ENCODE peak calls at places on chromosomes 5 and 9, in four cellular contexts. One of them, this sample, is unnamed.

GRCh38 chr5:79146352-79146751 is 34.7 kb downstream of the BHMT start:
- DNase-seq in HCT116: no peak
- DNase-seq in HepG2: no peak
- DNase-seq in K562: no peak
- DNase-seq in this sample: no peak

GRCh38 chr5:127941646-127942045 is 141.9 kb upstream of the SLC12A2 start:
- DNase-seq in HCT116: no peak
- DNase-seq in HepG2: no peak
- DNase-seq in K562: no peak
- DNase-seq in this sample: no peak

GRCh38 chr5:32109236-32109635 is 64.9 kb downstream of the GOLPH3 start:
- DNase-seq in HCT116: no peak
- DNase-seq in HepG2: no peak
- DNase-seq in K562: no peak
- DNase-seq in this sample: no peak

GRCh38 chr5:103256178-103256577 is 2.4 kb upstream of the MACIR start:
- DNase-seq in HCT116: no peak
- DNase-seq in HepG2: peak
- DNase-seq in K562: peak
- DNase-seq in this sample: no peak

GRCh38 chr9:130680836-130681768 is 12.5 kb upstream of the EXOSC2 start:
- DNase-seq in HCT116: peak
- DNase-seq in HepG2: peak
- DNase-seq in K562: peak
- DNase-seq in this sample: peak

GRCh38 chr5:173010021-173010420 is 26.4 kb downstream of the ATP6V0E1 start:
- DNase-seq in HCT116: no peak
- DNase-seq in HepG2: no peak
- DNase-seq in K562: no peak
- DNase-seq in this sample: no peak

GRCh38 chr5:160001051-160001450 is 7.9 kb upstream of the TTC1 start:
- DNase-seq in HCT116: no peak
- DNase-seq in HepG2: no peak
- DNase-seq in K562: no peak
- DNase-seq in this sample: no peak

GRCh38 chr5:159149085-159149484 is 49.4 kb upstream of the EBF1 start:
- DNase-seq in HCT116: no peak
- DNase-seq in HepG2: no peak
- DNase-seq in K562: no peak
- DNase-seq in this sample: no peak

GRCh38 chr5:72478276-72478675 is 28.9 kb downstream of the ZNF366 start:
- DNase-seq in HCT116: no peak
- DNase-seq in HepG2: no peak
- DNase-seq in K562: no peak
- DNase-seq in this sample: no peak

GRCh38 chr5:92927291-92927778 is 653.7 kb downstream of the NR2F1-AS1 start:
- DNase-seq in HCT116: peak
- DNase-seq in HepG2: peak
- DNase-seq in K562: no peak
- DNase-seq in this sample: no peak

GRCh38 chr9:122100756-122101155 is 7.6 kb upstream of the TTLL11 start:
- DNase-seq in HCT116: no peak
- DNase-seq in HepG2: no peak
- DNase-seq in K562: no peak
- DNase-seq in this sample: no peak
- TF ChIP-seq ELF1 in HCT116: no peak
- TF ChIP-seq ELF1 in HepG2: no peak
- TF ChIP-seq ELF1 in K562: no peak
- TF ChIP-seq ELF1 in this sample: no peak

DNA sequence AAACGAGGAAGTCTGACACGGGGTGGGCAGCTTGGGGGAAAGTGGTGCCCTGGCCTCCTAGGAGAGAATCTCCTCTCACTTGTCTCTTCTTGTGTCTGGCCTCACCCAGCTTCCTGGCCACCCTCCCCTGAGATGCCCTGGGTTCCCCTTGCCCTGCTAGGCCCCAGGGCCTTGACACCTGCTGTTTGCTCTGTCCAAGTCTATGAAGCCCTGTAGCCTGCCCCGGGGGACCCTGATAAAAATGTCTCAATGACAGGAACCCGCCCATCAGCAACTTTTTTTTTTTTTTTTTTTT is 35.0 kb upstream of the SUSD3 start:
- DNase-seq in HCT116: no peak
- DNase-seq in HepG2: no peak
- DNase-seq in K562: no peak
- DNase-seq in this sample: no peak
- TF ChIP-seq ELF1 in HCT116: no peak
- TF ChIP-seq ELF1 in HepG2: no peak
- TF ChIP-seq ELF1 in K562: no peak
- TF ChIP-seq ELF1 in this sample: no peak

DNA sequence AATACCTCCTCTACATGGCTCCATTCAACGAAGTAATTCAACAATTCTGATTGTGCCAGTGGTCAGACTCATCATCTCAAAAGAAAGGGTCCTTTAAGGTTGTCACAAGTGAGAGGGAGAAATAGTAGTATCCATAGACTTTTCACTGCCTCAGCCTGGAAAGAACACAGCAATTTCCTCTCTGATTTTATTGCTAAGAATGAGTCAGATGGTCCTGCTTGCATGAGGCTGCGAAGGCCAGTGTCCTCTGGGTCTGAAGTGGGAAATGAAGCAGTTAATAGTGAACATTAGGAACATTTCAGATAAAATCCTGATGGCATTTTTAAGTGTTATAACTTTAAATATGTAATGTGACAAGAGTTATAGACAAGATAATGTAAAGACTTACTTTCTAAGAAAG is 979.0 kb downstream of the EFNA5 start:
- DNase-seq in HCT116: no peak
- DNase-seq in HepG2: no peak
- DNase-seq in K562: no peak
- DNase-seq in this sample: no peak
- TF ChIP-seq ELF1 in HCT116: no peak
- TF ChIP-seq ELF1 in HepG2: no peak
- TF ChIP-seq ELF1 in K562: no peak
- TF ChIP-seq ELF1 in this sample: no peak

DNA sequence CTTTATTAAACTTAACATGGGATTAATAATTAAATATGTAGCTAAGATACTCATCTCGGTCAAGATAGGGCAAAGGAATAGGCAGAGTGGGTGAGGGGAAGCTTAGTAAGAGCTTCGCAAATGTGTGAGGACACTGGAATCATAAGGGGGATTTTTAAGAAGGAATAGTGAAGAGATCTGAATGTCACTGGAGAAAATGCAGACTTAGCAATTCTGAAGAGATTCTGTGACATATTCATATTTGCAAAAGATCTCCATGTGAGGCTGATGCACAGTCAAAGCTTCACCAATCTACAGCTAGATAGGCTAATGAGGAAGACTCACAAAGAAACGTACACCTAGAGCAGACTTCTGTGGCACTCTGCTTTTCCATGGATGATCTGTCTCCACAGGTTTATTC is 1202.8 kb upstream of the CDH6 start:
- DNase-seq in HCT116: no peak
- DNase-seq in HepG2: no peak
- DNase-seq in K562: no peak
- DNase-seq in this sample: no peak
- TF ChIP-seq ELF1 in HCT116: no peak
- TF ChIP-seq ELF1 in HepG2: no peak
- TF ChIP-seq ELF1 in K562: no peak
- TF ChIP-seq ELF1 in this sample: no peak

DNA sequence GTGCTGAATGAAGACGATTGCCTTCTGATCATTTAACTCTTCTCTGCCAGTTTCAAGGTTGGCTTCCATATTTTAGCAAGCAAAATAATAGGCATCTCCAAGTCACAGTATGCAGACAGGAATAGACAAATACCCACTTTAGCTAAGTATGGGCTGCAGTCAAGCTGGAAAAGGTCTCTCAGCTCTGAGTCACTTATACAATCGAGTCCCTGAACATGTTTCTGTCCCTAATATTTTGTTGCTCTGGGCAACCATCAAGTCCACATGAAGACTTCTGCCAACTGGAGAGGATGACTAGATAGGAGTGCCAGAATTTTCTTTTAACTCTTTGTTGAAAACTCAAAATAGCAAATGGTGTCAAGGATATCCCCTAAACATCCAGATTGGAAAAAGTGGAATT is 575.3 kb downstream of the RAB3C start:
- DNase-seq in HCT116: no peak
- DNase-seq in HepG2: no peak
- DNase-seq in K562: no peak
- DNase-seq in this sample: no peak
- TF ChIP-seq ELF1 in HCT116: no peak
- TF ChIP-seq ELF1 in HepG2: no peak
- TF ChIP-seq ELF1 in K562: no peak
- TF ChIP-seq ELF1 in this sample: no peak

DNA sequence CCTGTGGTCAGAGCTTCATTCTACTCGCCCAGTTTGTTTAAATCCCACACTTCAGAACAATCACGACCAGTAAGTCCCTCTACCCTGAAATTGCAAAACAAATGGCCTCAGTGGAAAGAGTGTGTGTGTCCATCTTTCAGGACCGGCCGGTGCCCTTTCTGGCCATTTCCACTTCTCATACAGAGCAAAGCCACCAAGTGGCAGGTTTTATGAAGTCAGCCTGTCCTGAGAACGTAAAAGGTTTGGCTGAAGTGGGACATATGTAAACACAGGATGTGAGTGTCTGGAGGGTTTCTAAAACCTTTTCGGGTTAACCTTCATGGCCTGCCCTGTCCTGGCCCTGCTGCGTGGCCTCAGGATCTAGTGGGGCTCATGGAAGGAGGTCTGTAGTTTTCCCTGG is 24.7 kb downstream of the NXNL2 start:
- DNase-seq in HCT116: no peak
- DNase-seq in HepG2: no peak
- DNase-seq in K562: no peak
- DNase-seq in this sample: no peak
- TF ChIP-seq ELF1 in HCT116: no peak
- TF ChIP-seq ELF1 in HepG2: no peak
- TF ChIP-seq ELF1 in K562: no peak
- TF ChIP-seq ELF1 in this sample: no peak

GRCh38 chr5:133117166-133117929 is 65.5 kb downstream of the HSPA4 start:
- DNase-seq in HCT116: no peak
- DNase-seq in HepG2: no peak
- DNase-seq in K562: no peak
- DNase-seq in this sample: no peak

GRCh38 chr5:133118741-133119140 is 66.9 kb downstream of the HSPA4 start:
- DNase-seq in HCT116: no peak
- DNase-seq in HepG2: no peak
- DNase-seq in K562: no peak
- DNase-seq in this sample: no peak

GRCh38 chr5:133114933-133115310 is 63.1 kb downstream of the HSPA4 start:
- DNase-seq in HCT116: no peak
- DNase-seq in HepG2: no peak
- DNase-seq in K562: no peak
- DNase-seq in this sample: no peak

GRCh38 chr5:133117930-133118445 is 66.2 kb downstream of the HSPA4 start:
- DNase-seq in HCT116: no peak
- DNase-seq in HepG2: no peak
- DNase-seq in K562: no peak
- DNase-seq in this sample: no peak

DNA sequence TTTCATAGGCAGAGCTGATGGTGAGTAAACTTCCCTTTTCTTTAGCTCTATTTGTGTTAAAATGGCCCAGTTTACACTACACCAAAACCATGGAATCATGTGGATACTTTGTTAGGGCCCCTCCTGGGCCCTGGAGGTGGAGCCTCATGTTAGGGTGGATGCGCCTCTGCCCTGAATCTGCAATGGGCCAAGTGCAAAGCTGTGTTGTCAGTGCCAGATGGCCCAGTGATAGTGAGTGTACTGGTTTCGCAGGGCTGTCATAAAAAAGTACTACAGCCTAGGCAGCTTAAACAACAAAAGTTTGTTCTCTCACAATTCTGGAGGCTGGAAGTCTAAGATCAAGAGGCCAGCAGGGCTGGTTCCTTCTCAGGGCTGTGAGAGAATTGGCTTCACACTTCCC is 64.8 kb downstream of the HSPA4 start:
- DNase-seq in HCT116: no peak
- DNase-seq in HepG2: no peak
- DNase-seq in K562: no peak
- DNase-seq in this sample: no peak
- TF ChIP-seq ELF1 in HCT116: no peak
- TF ChIP-seq ELF1 in HepG2: no peak
- TF ChIP-seq ELF1 in K562: no peak
- TF ChIP-seq ELF1 in this sample: no peak

DNA sequence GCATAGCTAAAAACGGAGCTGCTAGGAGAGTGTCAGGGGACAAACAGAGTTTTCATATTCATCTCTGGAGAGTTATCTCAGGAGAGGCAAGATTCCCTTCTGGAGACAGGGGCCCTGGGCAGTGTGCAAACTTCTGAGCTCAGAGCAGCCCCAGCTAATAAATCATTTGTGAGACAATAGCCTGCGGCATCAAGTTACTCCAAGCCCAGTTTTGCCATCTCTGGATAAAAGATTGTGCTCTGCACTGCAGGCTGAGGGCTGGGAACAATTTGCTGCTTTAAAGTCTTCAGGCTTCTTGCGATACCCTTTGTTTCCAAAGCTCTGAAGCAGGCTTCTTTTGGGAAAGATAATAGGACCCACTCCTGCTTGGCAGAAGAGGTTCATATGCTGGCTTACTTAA is 164.3 kb upstream of the BRINP1 start:
- DNase-seq in HCT116: no peak
- DNase-seq in HepG2: no peak
- DNase-seq in K562: no peak
- DNase-seq in this sample: no peak
- TF ChIP-seq ELF1 in HCT116: no peak
- TF ChIP-seq ELF1 in HepG2: no peak
- TF ChIP-seq ELF1 in K562: no peak
- TF ChIP-seq ELF1 in this sample: no peak

DNA sequence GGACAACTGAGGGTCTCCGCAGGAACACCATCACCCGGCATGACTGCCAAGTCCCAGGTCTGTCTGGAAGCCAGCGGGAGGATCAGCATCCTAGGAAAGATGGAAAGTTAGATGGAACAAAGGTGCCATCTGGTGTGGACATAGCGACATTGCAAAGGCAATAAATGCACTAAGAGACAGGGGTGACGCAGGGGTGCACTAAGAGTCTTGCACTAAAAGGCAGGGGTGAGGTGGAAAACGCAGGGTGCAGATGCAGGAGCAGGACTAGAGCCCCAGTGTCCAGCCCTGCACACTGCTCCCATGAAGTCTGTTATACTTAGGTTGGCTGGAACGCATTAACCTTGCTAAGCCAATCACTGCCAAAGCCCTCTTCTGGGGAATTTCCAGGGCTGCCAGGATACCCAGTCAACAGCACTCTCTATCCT is 15.5 kb downstream of the ATOX1 start:
- DNase-seq in HCT116: peak
- DNase-seq in HepG2: peak
- DNase-seq in K562: peak
- DNase-seq in this sample: peak
- TF ChIP-seq ELF1 in HCT116: no peak
- TF ChIP-seq ELF1 in HepG2: no peak
- TF ChIP-seq ELF1 in K562: no peak
- TF ChIP-seq ELF1 in this sample: no peak

This sample was measured in SK-N-SH.